ENCODE peak calls at places on chromosome 18, in nine cellular contexts. X is adrenal gland, H is HFF-Myc, F is fibroblast of the aortic adventitia, V is neural progenitor cell, E is AG04450, Z is K562, Y is tibial nerve, W is bronchial epithelial cell. O is an unnamed sample.

GRCh38 chr18:69885841-69886531 is 61.7 kb downstream of the CD226 start:
- DNase-seq in X (no peak), H (no peak), F (no peak), V (no peak), E (no peak), Z (no peak), Y (no peak), W (no peak), O (no peak)

GRCh38 chr18:27120246-27120645 is 64.9 kb downstream of the CHST9 start:
- DNase-seq in X (no peak), H (no peak), F (no peak), V (no peak), E (no peak), Z (no peak), Y (no peak), W (no peak), O (no peak)

GRCh38 chr18:26734760-26735159 is 130.7 kb downstream of the AQP4 start:
- DNase-seq in X (no peak), H (no peak), F (no peak), V (no peak), E (no peak), Z (no peak), Y (no peak), W (no peak), O (no peak)

GRCh38 chr18:24398515-24398914 is 891 bp upstream of the OSBPL1A start:
- DNase-seq in X (no peak), H (no peak), F (peak; percentile 40), V (peak; percentile 50), E (no peak), Z (no peak), Y (no peak), W (peak; percentile 69), O (no peak)

GRCh38 chr18:12840382-12840781 is 43.7 kb downstream of the PTPN2 start:
- DNase-seq in X (no peak), H (no peak), F (no peak), V (no peak), E (no peak), Z (no peak), Y (no peak), W (no peak), O (no peak)

GRCh38 chr18:10131783-10132381 is 218.1 kb downstream of the VAPA start:
- DNase-seq in X (no peak), H (no peak), F (no peak), V (peak; percentile 62), E (no peak), Z (no peak), Y (no peak), W (no peak), O (no peak)

GRCh38 chr18:32888311-32888710 is 115.5 kb upstream of the KLHL14 start:
- DNase-seq in X (no peak), H (no peak), F (no peak), V (no peak), E (no peak), Z (no peak), Y (no peak), W (no peak), O (no peak)

GRCh38 chr18:55633032-55633431 is 45.0 kb upstream of the TCF4 start:
- DNase-seq in X (no peak), H (no peak), F (peak; percentile 64), V (no peak), E (no peak), Z (no peak), Y (no peak), W (peak; percentile 88), O (no peak)

GRCh38 chr18:73768043-73768442 is 379.6 kb downstream of the FBXO15 start:
- DNase-seq in X (no peak), H (no peak), F (no peak), V (no peak), E (no peak), Z (no peak), Y (no peak), W (no peak), O (no peak)

GRCh38 chr18:79604913-79605235 is 74.7 kb upstream of the CTDP1 start:
- DNase-seq in X (no peak), H (no peak), F (no peak), V (no peak), E (no peak), Z (no peak), Y (no peak), W (no peak), O (no peak)

GRCh38 chr18:13456736-13457271 is 238.2 kb downstream of the LDLRAD4 start:
- DNase-seq in X (no peak), H (no peak), F (no peak), V (no peak), E (no peak), Z (no peak), Y (no peak), W (no peak), O (no peak)

GRCh38 chr18:11761553-11761952 is 72.5 kb downstream of the GNAL start:
- DNase-seq in X (no peak), H (no peak), F (no peak), V (peak; percentile 63), E (no peak), Z (peak; percentile 48), Y (no peak), W (no peak), O (no peak)

GRCh38 chr18:48676756-48677368 is 138.0 kb downstream of the CTIF start:
- DNase-seq in X (peak; percentile 86), H (no peak), F (peak; percentile 60), V (peak; percentile 92), E (no peak), Z (peak; percentile 72), Y (peak; percentile 74), W (peak; percentile 10), O (no peak)

GRCh38 chr18:66193938-66194337 is 410.0 kb downstream of the CDH19 start:
- DNase-seq in X (no peak), H (no peak), F (no peak), V (no peak), E (no peak), Z (no peak), Y (no peak), W (no peak), O (no peak)

GRCh38 chr18:3211236-3211992 is 8.4 kb downstream of the MYOM1 start:
- DNase-seq in X (peak; percentile 13), H (no peak), F (peak; percentile 33), V (no peak), E (no peak), Z (no peak), Y (no peak), W (no peak), O (peak; percentile 80)

GRCh38 chr18:57353940-57354461 is 1.6 kb downstream of the ST8SIA3 start:
- DNase-seq in X (peak; percentile 41), H (peak; percentile 1), F (peak; percentile 29), V (peak; percentile 94), E (no peak), Z (peak; percentile 52), Y (no peak), W (peak; percentile 3), O (no peak)

GRCh38 chr18:79463424-79463960 is 67.8 kb downstream of the NFATC1 start:
- DNase-seq in X (no peak), H (no peak), F (no peak), V (no peak), E (no peak), Z (no peak), Y (no peak), W (no peak), O (no peak)

GRCh38 chr18:22765889-22766288 is 167.2 kb upstream of the RBBP8 start:
- DNase-seq in X (peak; percentile 76), H (no peak), F (no peak), V (no peak), E (no peak), Z (no peak), Y (no peak), W (no peak), O (no peak)

GRCh38 chr18:30486856-30487255 is 555.7 kb downstream of the DSC3 start:
- DNase-seq in X (no peak), H (no peak), F (no peak), V (no peak), E (no peak), Z (no peak), Y (no peak), W (peak; percentile 8), O (no peak)

GRCh38 chr18:21369146-21369545 is 127.1 kb downstream of the GREB1L start:
- DNase-seq in X (no peak), H (no peak), F (no peak), V (no peak), E (no peak), Z (no peak), Y (no peak), W (no peak), O (no peak)

GRCh38 chr18:55587341-55588000 is 521 bp downstream of the TCF4 start:
- DNase-seq in X (peak; percentile 26), H (peak; percentile 32), F (peak; percentile 58), V (peak; percentile 63), E (no peak), Z (peak; percentile 43), Y (peak; percentile 26), W (no peak), O (no peak)

GRCh38 chr18:24736686-24737085 is 276.2 kb downstream of the HRH4 start:
- DNase-seq in X (no peak), H (no peak), F (no peak), V (no peak), E (no peak), Z (no peak), Y (no peak), W (peak; percentile 10), O (no peak)

DNA sequence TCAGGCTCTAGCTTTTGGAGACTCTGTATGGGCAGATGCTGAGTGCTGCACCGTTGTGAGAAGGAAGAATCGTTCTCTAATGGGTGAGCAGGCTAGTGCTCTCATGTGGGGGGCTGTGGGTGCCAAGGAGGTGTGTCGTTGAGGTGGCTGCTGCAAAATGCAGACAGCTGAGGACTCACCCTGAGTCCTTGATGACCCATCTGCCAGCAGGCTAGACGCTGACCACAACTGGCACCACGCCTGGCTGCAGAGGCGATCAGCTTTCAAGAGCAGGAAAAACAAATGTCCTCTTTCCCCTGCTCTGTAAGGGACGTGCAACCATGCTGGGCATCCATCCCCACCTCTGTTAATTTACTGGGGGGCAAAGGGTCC is 48.2 kb downstream of the HAUS1 start:
- DNase-seq in X (peak; percentile 78), H (no peak), F (peak; percentile 65), V (no peak), E (no peak), Z (no peak), Y (no peak), W (peak; percentile 69), O (no peak)
- H3K4me3 ChIP-seq in X (no peak overlapping the region), H (no peak overlapping the region), F (no peak overlapping the region), V (no peak overlapping the region), E (peak overlapping the region; percentile 7), Z (no peak overlapping the region), Y (no peak overlapping the region), W (no peak overlapping the region), O (peak overlapping the region; percentile 36)

GRCh38 chr18:62289047-62289446 is 36.1 kb upstream of the TNFRSF11A start:
- DNase-seq in X (no peak), H (no peak), F (no peak), V (no peak), E (no peak), Z (no peak), Y (no peak), W (peak; percentile 26), O (no peak)
- TF ChIP-seq CTCF in X (no peak), H (no peak), F (no peak), V (no peak), E (no peak), Z (no peak), Y (no peak), W (no peak), O (no peak)

GRCh38 chr18:28178720-28179119 is 1.8 kb upstream of the CDH2 start:
- DNase-seq in X (peak; percentile 37), H (no peak), F (peak; percentile 57), V (no peak), E (no peak), Z (no peak), Y (no peak), W (no peak), O (no peak)
- H3K4me3 ChIP-seq in X (peak overlapping the region; percentile 47), H (peak overlapping the region; percentile 87), F (peak overlapping the region; percentile 81), V (peak overlapping the region; percentile 94), E (peak overlapping the region; percentile 76), Z (no peak overlapping the region), Y (peak overlapping the region; percentile 50), W (no peak overlapping the region), O (peak overlapping the region; percentile 74)

GRCh38 chr18:36412778-36413177 is 115.3 kb downstream of the FHOD3 start:
- DNase-seq in X (peak; percentile 31), H (no peak), F (no peak), V (peak; percentile 36), E (no peak), Z (no peak), Y (no peak), W (peak; percentile 46), O (no peak)
- TF ChIP-seq CTCF in X (peak; percentile 18), H (peak; percentile 50), F (peak; percentile 40), V (peak; percentile 53), E (peak; percentile 51), Z (peak; percentile 32), Y (no peak), W (peak; percentile 64), O (peak; percentile 89)

O was measured in epithelial cell of proximal tubule.